ENCODE peak calls at places on chromosomes 1 and 21, in ten cellular contexts. One of them, this sample, is unnamed.

GRCh38 chr1:211630236-211631081 is 45.0 kb downstream of the NEK2 start:
- DNase-seq in cardiac fibroblast: peak; percentile 66
- DNase-seq in mesothelial cell of epicardium: no peak
- DNase-seq in suprapubic skin: no peak
- DNase-seq in WTC11: peak; percentile 43
- DNase-seq in spleen: peak; percentile 83
- DNase-seq in lower leg skin: no peak
- DNase-seq in body of pancreas: no peak
- DNase-seq in fibroblast of mammary gland: no peak
- DNase-seq in AG04450: no peak
- DNase-seq in this sample: no peak

GRCh38 chr1:16046865-16047264 is 3.3 kb downstream of the CLCNKB start:
- DNase-seq in WTC11: no peak
- DNase-seq in mesothelial cell of epicardium: no peak
- DNase-seq in AG04450: no peak
- DNase-seq in lower leg skin: no peak
- DNase-seq in spleen: no peak
- DNase-seq in suprapubic skin: no peak
- DNase-seq in body of pancreas: no peak
- DNase-seq in cardiac fibroblast: peak; percentile 22
- DNase-seq in fibroblast of mammary gland: no peak
- DNase-seq in this sample: no peak

GRCh38 chr1:39224295-39224829 is 19.9 kb downstream of the MACF1 start:
- DNase-seq in mesothelial cell of epicardium: no peak
- DNase-seq in cardiac fibroblast: no peak
- DNase-seq in WTC11: no peak
- DNase-seq in suprapubic skin: no peak
- DNase-seq in body of pancreas: no peak
- DNase-seq in AG04450: no peak
- DNase-seq in spleen: no peak
- DNase-seq in fibroblast of mammary gland: no peak
- DNase-seq in lower leg skin: no peak
- DNase-seq in this sample: no peak

GRCh38 chr1:62012821-62013220 is 181.8 kb upstream of the L1TD1 start:
- DNase-seq in cardiac fibroblast: no peak
- DNase-seq in WTC11: no peak
- DNase-seq in AG04450: no peak
- DNase-seq in body of pancreas: peak; percentile 6
- DNase-seq in fibroblast of mammary gland: no peak
- DNase-seq in spleen: no peak
- DNase-seq in mesothelial cell of epicardium: no peak
- DNase-seq in suprapubic skin: no peak
- DNase-seq in lower leg skin: no peak
- DNase-seq in this sample: no peak

GRCh38 chr1:27609210-27609555 is 5.2 kb upstream of the AHDC1 start:
- DNase-seq in fibroblast of mammary gland: peak; percentile 35
- DNase-seq in spleen: no peak
- DNase-seq in AG04450: no peak
- DNase-seq in lower leg skin: no peak
- DNase-seq in body of pancreas: no peak
- DNase-seq in WTC11: no peak
- DNase-seq in suprapubic skin: no peak
- DNase-seq in mesothelial cell of epicardium: no peak
- DNase-seq in cardiac fibroblast: no peak
- DNase-seq in this sample: no peak

GRCh38 chr1:180937624-180938225 is 25.0 kb downstream of the KIAA1614 start:
- DNase-seq in lower leg skin: no peak
- DNase-seq in spleen: no peak
- DNase-seq in body of pancreas: no peak
- DNase-seq in fibroblast of mammary gland: no peak
- DNase-seq in WTC11: no peak
- DNase-seq in mesothelial cell of epicardium: no peak
- DNase-seq in AG04450: no peak
- DNase-seq in suprapubic skin: no peak
- DNase-seq in cardiac fibroblast: no peak
- DNase-seq in this sample: no peak

GRCh38 chr1:109617291-109617801 is 2.1 kb downstream of the GNAT2 start:
- DNase-seq in suprapubic skin: no peak
- DNase-seq in WTC11: no peak
- DNase-seq in AG04450: peak; percentile 81
- DNase-seq in spleen: no peak
- DNase-seq in cardiac fibroblast: peak; percentile 94
- DNase-seq in mesothelial cell of epicardium: no peak
- DNase-seq in fibroblast of mammary gland: peak; percentile 97
- DNase-seq in lower leg skin: no peak
- DNase-seq in body of pancreas: no peak
- DNase-seq in this sample: no peak

GRCh38 chr1:16727190-16728111 is 12.9 kb upstream of the RNU1-4 start:
- DNase-seq in lower leg skin: peak; percentile 90
- DNase-seq in fibroblast of mammary gland: peak; percentile 74
- DNase-seq in AG04450: no peak
- DNase-seq in cardiac fibroblast: peak; percentile 19
- DNase-seq in body of pancreas: peak; percentile 25
- DNase-seq in mesothelial cell of epicardium: peak; percentile 40
- DNase-seq in WTC11: peak; percentile 63
- DNase-seq in suprapubic skin: peak; percentile 80
- DNase-seq in spleen: peak; percentile 82
- DNase-seq in this sample: peak; percentile 82

GRCh38 chr1:156663178-156663577 is 14.0 kb downstream of the NES start:
- DNase-seq in fibroblast of mammary gland: peak; percentile 36
- DNase-seq in WTC11: no peak
- DNase-seq in suprapubic skin: no peak
- DNase-seq in lower leg skin: no peak
- DNase-seq in body of pancreas: no peak
- DNase-seq in mesothelial cell of epicardium: no peak
- DNase-seq in AG04450: no peak
- DNase-seq in spleen: no peak
- DNase-seq in cardiac fibroblast: peak; percentile 36
- DNase-seq in this sample: no peak

GRCh38 chr21:21547368-21547953 is 549.3 kb downstream of the NCAM2 start:
- DNase-seq in spleen: no peak
- DNase-seq in AG04450: no peak
- DNase-seq in mesothelial cell of epicardium: no peak
- DNase-seq in fibroblast of mammary gland: no peak
- DNase-seq in WTC11: no peak
- DNase-seq in lower leg skin: no peak
- DNase-seq in suprapubic skin: no peak
- DNase-seq in cardiac fibroblast: peak; percentile 7
- DNase-seq in body of pancreas: no peak
- DNase-seq in this sample: no peak

GRCh38 chr1:10753279-10753678 is 43.2 kb downstream of the CASZ1 start:
- DNase-seq in suprapubic skin: no peak
- DNase-seq in WTC11: peak; percentile 66
- DNase-seq in AG04450: no peak
- DNase-seq in body of pancreas: no peak
- DNase-seq in spleen: no peak
- DNase-seq in cardiac fibroblast: no peak
- DNase-seq in fibroblast of mammary gland: no peak
- DNase-seq in lower leg skin: no peak
- DNase-seq in mesothelial cell of epicardium: no peak
- DNase-seq in this sample: no peak
- TF ChIP-seq CTCF in suprapubic skin: no peak
- TF ChIP-seq CTCF in WTC11: peak; percentile 29
- TF ChIP-seq CTCF in AG04450: no peak
- TF ChIP-seq CTCF in body of pancreas: no peak
- TF ChIP-seq CTCF in spleen: no peak
- TF ChIP-seq CTCF in cardiac fibroblast: no peak
- TF ChIP-seq CTCF in fibroblast of mammary gland: no peak
- TF ChIP-seq CTCF in lower leg skin: no peak
- TF ChIP-seq CTCF in mesothelial cell of epicardium: peak; percentile 50
- TF ChIP-seq CTCF in this sample: peak; percentile 52

GRCh38 chr1:29689372-29690030 is 453.2 kb downstream of the PTPRU start:
- DNase-seq in AG04450: no peak
- DNase-seq in fibroblast of mammary gland: no peak
- DNase-seq in spleen: no peak
- DNase-seq in suprapubic skin: peak; percentile 35
- DNase-seq in cardiac fibroblast: no peak
- DNase-seq in WTC11: no peak
- DNase-seq in body of pancreas: no peak
- DNase-seq in mesothelial cell of epicardium: peak; percentile 30
- DNase-seq in lower leg skin: peak; percentile 70
- DNase-seq in this sample: peak; percentile 49
- TF ChIP-seq CTCF in AG04450: no peak
- TF ChIP-seq CTCF in fibroblast of mammary gland: no peak
- TF ChIP-seq CTCF in spleen: no peak
- TF ChIP-seq CTCF in suprapubic skin: no peak
- TF ChIP-seq CTCF in cardiac fibroblast: no peak
- TF ChIP-seq CTCF in WTC11: no peak
- TF ChIP-seq CTCF in body of pancreas: no peak
- TF ChIP-seq CTCF in mesothelial cell of epicardium: no peak
- TF ChIP-seq CTCF in lower leg skin: no peak
- TF ChIP-seq CTCF in this sample: no peak

GRCh38 chr1:235911300-235911662 is 44.6 kb upstream of the LYST start:
- DNase-seq in body of pancreas: no peak
- DNase-seq in lower leg skin: no peak
- DNase-seq in fibroblast of mammary gland: no peak
- DNase-seq in WTC11: no peak
- DNase-seq in spleen: no peak
- DNase-seq in mesothelial cell of epicardium: no peak
- DNase-seq in AG04450: no peak
- DNase-seq in cardiac fibroblast: no peak
- DNase-seq in suprapubic skin: no peak
- DNase-seq in this sample: no peak

GRCh38 chr1:235907897-235908240 is 41.2 kb upstream of the LYST start:
- DNase-seq in WTC11: no peak
- DNase-seq in suprapubic skin: no peak
- DNase-seq in lower leg skin: no peak
- DNase-seq in AG04450: no peak
- DNase-seq in spleen: no peak
- DNase-seq in cardiac fibroblast: no peak
- DNase-seq in mesothelial cell of epicardium: no peak
- DNase-seq in fibroblast of mammary gland: no peak
- DNase-seq in body of pancreas: no peak
- DNase-seq in this sample: no peak

GRCh38 chr1:235907187-235907896 is 40.6 kb upstream of the LYST start:
- DNase-seq in lower leg skin: no peak
- DNase-seq in fibroblast of mammary gland: no peak
- DNase-seq in WTC11: no peak
- DNase-seq in suprapubic skin: no peak
- DNase-seq in body of pancreas: no peak
- DNase-seq in mesothelial cell of epicardium: no peak
- DNase-seq in cardiac fibroblast: no peak
- DNase-seq in AG04450: no peak
- DNase-seq in spleen: no peak
- DNase-seq in this sample: no peak

GRCh38 chr1:235910357-235911299 is 43.9 kb upstream of the LYST start:
- DNase-seq in cardiac fibroblast: peak; percentile 79
- DNase-seq in spleen: no peak
- DNase-seq in lower leg skin: peak; percentile 85
- DNase-seq in body of pancreas: no peak
- DNase-seq in fibroblast of mammary gland: peak; percentile 99
- DNase-seq in AG04450: peak; percentile 65
- DNase-seq in mesothelial cell of epicardium: no peak
- DNase-seq in suprapubic skin: no peak
- DNase-seq in WTC11: peak; percentile 40
- DNase-seq in this sample: no peak

DNA sequence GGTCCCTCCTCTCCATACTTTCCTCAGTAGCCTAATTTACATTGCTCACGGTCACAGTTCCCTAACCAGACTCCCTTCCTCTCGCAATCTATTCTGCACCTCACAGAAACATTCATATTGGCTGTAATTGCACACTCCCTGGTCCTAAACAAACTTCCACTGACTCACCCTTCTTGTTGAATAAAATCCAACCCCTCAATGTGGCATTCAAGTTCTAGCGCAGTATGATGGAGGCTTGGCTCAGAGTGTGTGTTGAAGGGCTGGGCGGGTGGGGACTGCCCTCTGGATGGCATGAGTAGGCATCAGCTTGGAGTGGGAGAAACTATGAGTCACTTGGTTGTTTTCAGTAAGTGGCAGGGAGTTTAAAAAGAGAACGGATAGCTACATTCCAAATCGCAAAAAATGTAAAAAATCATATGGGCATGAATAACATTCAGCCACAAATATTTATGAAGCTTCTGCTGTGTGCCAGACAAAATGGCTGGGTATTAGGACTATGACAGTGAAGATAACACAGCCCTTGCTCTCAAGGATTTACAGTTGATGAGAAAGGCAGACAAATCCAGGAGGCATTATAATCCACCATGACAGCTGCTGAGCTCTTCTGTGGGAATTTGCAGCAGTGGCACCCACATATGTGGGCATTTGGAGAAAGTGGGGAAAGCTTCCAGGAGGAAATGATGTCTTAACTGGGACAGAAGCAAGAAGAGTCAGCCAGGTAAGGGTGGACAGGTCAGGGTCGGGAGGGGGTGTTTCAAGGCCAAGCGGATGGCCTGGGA is 42.2 kb upstream of the LYST start:
- DNase-seq in AG04450: peak; percentile 29
- DNase-seq in lower leg skin: no peak
- DNase-seq in suprapubic skin: no peak
- DNase-seq in fibroblast of mammary gland: peak; percentile 89
- DNase-seq in spleen: no peak
- DNase-seq in body of pancreas: no peak
- DNase-seq in WTC11: no peak
- DNase-seq in mesothelial cell of epicardium: no peak
- DNase-seq in cardiac fibroblast: peak; percentile 83
- DNase-seq in this sample: no peak
- TF ChIP-seq CTCF in AG04450: no peak
- TF ChIP-seq CTCF in lower leg skin: no peak
- TF ChIP-seq CTCF in suprapubic skin: no peak
- TF ChIP-seq CTCF in fibroblast of mammary gland: no peak
- TF ChIP-seq CTCF in spleen: no peak
- TF ChIP-seq CTCF in body of pancreas: no peak
- TF ChIP-seq CTCF in WTC11: no peak
- TF ChIP-seq CTCF in mesothelial cell of epicardium: no peak
- TF ChIP-seq CTCF in cardiac fibroblast: no peak
- TF ChIP-seq CTCF in this sample: no peak

GRCh38 chr1:95451904-95452303 is 217.9 kb downstream of the RWDD3 start:
- DNase-seq in AG04450: no peak
- DNase-seq in body of pancreas: no peak
- DNase-seq in fibroblast of mammary gland: no peak
- DNase-seq in cardiac fibroblast: no peak
- DNase-seq in spleen: no peak
- DNase-seq in suprapubic skin: no peak
- DNase-seq in WTC11: no peak
- DNase-seq in mesothelial cell of epicardium: no peak
- DNase-seq in lower leg skin: no peak
- DNase-seq in this sample: no peak

GRCh38 chr1:95453053-95453452 is 219.0 kb downstream of the RWDD3 start:
- DNase-seq in spleen: no peak
- DNase-seq in lower leg skin: no peak
- DNase-seq in AG04450: no peak
- DNase-seq in fibroblast of mammary gland: no peak
- DNase-seq in WTC11: no peak
- DNase-seq in suprapubic skin: no peak
- DNase-seq in body of pancreas: no peak
- DNase-seq in cardiac fibroblast: no peak
- DNase-seq in mesothelial cell of epicardium: no peak
- DNase-seq in this sample: no peak

DNA sequence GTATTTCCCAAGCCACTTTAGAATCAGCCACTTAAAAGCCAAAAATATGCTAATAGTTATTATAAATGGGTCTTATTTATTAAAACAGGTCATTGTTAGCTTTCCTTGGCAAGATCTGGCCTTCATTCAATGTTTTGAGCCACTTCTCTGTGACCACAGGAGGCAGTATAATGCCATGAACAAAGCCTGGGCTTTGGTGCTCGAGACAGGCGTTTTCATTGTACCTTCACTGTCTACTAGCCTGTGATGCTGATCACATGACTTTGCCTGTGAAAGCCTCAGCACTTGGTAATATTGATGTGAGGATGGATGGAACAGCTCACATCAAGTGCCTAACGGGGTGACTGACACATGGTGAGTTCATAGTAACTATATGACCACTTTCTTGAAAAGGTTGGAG is 217.0 kb downstream of the RWDD3 start:
- DNase-seq in lower leg skin: no peak
- DNase-seq in mesothelial cell of epicardium: no peak
- DNase-seq in body of pancreas: peak; percentile 24
- DNase-seq in suprapubic skin: no peak
- DNase-seq in WTC11: no peak
- DNase-seq in fibroblast of mammary gland: no peak
- DNase-seq in cardiac fibroblast: no peak
- DNase-seq in spleen: no peak
- DNase-seq in AG04450: no peak
- DNase-seq in this sample: no peak
- TF ChIP-seq CTCF in lower leg skin: no peak
- TF ChIP-seq CTCF in mesothelial cell of epicardium: no peak
- TF ChIP-seq CTCF in body of pancreas: peak; percentile 54
- TF ChIP-seq CTCF in suprapubic skin: no peak
- TF ChIP-seq CTCF in WTC11: no peak
- TF ChIP-seq CTCF in fibroblast of mammary gland: no peak
- TF ChIP-seq CTCF in cardiac fibroblast: no peak
- TF ChIP-seq CTCF in spleen: no peak
- TF ChIP-seq CTCF in AG04450: no peak
- TF ChIP-seq CTCF in this sample: no peak